ENCODE peak calls at places on chromosomes 1 and 21, in seven cellular contexts. One of them, this sample, is unnamed.

GRCh38 chr1:228282329-228283042 is 74.6 kb downstream of the OBSCN start:
- DNase-seq in globus pallidus: no peak
- DNase-seq in effector CD4-positive, alpha-beta T cell: no peak
- DNase-seq in fibroblast of villous mesenchyme: no peak
- DNase-seq in Calu3: no peak
- DNase-seq in OCI-LY7: no peak
- DNase-seq in stomach: peak
- DNase-seq in this sample: peak

GRCh38 chr1:207227131-207227630 is 94.3 kb upstream of the CD55 start:
- DNase-seq in globus pallidus: no peak
- DNase-seq in effector CD4-positive, alpha-beta T cell: no peak
- DNase-seq in fibroblast of villous mesenchyme: no peak
- DNase-seq in Calu3: no peak
- DNase-seq in OCI-LY7: no peak
- DNase-seq in stomach: no peak
- DNase-seq in this sample: no peak

GRCh38 chr1:84116558-84116957 is 27.5 kb upstream of the PRKACB start:
- DNase-seq in globus pallidus: no peak
- DNase-seq in effector CD4-positive, alpha-beta T cell: no peak
- DNase-seq in fibroblast of villous mesenchyme: no peak
- DNase-seq in Calu3: no peak
- DNase-seq in OCI-LY7: no peak
- DNase-seq in stomach: no peak
- DNase-seq in this sample: no peak

GRCh38 chr1:6502000-6502891 is 10.8 kb upstream of the PLEKHG5 start:
- DNase-seq in globus pallidus: no peak
- DNase-seq in effector CD4-positive, alpha-beta T cell: no peak
- DNase-seq in fibroblast of villous mesenchyme: no peak
- DNase-seq in Calu3: no peak
- DNase-seq in OCI-LY7: no peak
- DNase-seq in stomach: peak
- DNase-seq in this sample: no peak

GRCh38 chr1:150877220-150877516 is 769 bp upstream of the ARNT start:
- DNase-seq in globus pallidus: peak
- DNase-seq in effector CD4-positive, alpha-beta T cell: no peak
- DNase-seq in fibroblast of villous mesenchyme: no peak
- DNase-seq in Calu3: no peak
- DNase-seq in OCI-LY7: peak
- DNase-seq in stomach: no peak
- DNase-seq in this sample: no peak

GRCh38 chr1:57464756-57465155 is 40.9 kb upstream of the DAB1 start:
- DNase-seq in globus pallidus: peak
- DNase-seq in effector CD4-positive, alpha-beta T cell: no peak
- DNase-seq in fibroblast of villous mesenchyme: no peak
- DNase-seq in Calu3: no peak
- DNase-seq in OCI-LY7: no peak
- DNase-seq in stomach: no peak
- DNase-seq in this sample: no peak

GRCh38 chr1:150311762-150312161 is 9.6 kb upstream of the PRPF3 start:
- DNase-seq in globus pallidus: no peak
- DNase-seq in effector CD4-positive, alpha-beta T cell: no peak
- DNase-seq in fibroblast of villous mesenchyme: no peak
- DNase-seq in Calu3: no peak
- DNase-seq in OCI-LY7: no peak
- DNase-seq in stomach: no peak
- DNase-seq in this sample: no peak

GRCh38 chr1:219279017-219279770 is 105.5 kb downstream of the LYPLAL1 start:
- DNase-seq in globus pallidus: no peak
- DNase-seq in effector CD4-positive, alpha-beta T cell: no peak
- DNase-seq in fibroblast of villous mesenchyme: peak
- DNase-seq in Calu3: peak
- DNase-seq in OCI-LY7: no peak
- DNase-seq in stomach: no peak
- DNase-seq in this sample: no peak

GRCh38 chr21:45300786-45301520 is 13.3 kb upstream of the POFUT2 start:
- DNase-seq in globus pallidus: no peak
- DNase-seq in effector CD4-positive, alpha-beta T cell: no peak
- DNase-seq in fibroblast of villous mesenchyme: no peak
- DNase-seq in Calu3: no peak
- DNase-seq in OCI-LY7: no peak
- DNase-seq in stomach: no peak
- DNase-seq in this sample: no peak

GRCh38 chr1:24728982-24729381 is 16.3 kb upstream of the CLIC4 start:
- DNase-seq in globus pallidus: no peak
- DNase-seq in effector CD4-positive, alpha-beta T cell: no peak
- DNase-seq in fibroblast of villous mesenchyme: no peak
- DNase-seq in Calu3: no peak
- DNase-seq in OCI-LY7: no peak
- DNase-seq in stomach: no peak
- DNase-seq in this sample: no peak